ENCODE peak calls at places on chromosomes 2 and 18, in ten cellular contexts. P is heart right ventricle, R is gastrocnemius medialis, Z is cardiac muscle cell, G is neural progenitor cell, M is colonic mucosa, X is OCI-LY7, T is MM.1S, B is esophagus muscularis mucosa, K is thoracic aorta. D is an unnamed sample.
A peak's percentile ranks its signal among the peaks of the same experiment; 100 is the strongest.

GRCh38 chr2:108267117-108267516 is 21.6 kb upstream of the SULT1C2 start:
- DNase-seq in M (peak; percentile 43), B (peak; percentile 37), R (peak; percentile 19), T (no peak), P (no peak), X (no peak), Z (peak; percentile 69), K (no peak), G (no peak), D (no peak)

GRCh38 chr2:109722026-109722425 is 72.1 kb upstream of the RGPD5 start:
- DNase-seq in Z (no peak), M (peak; percentile 22), G (no peak), T (no peak), X (no peak), B (peak; percentile 70), R (no peak), K (no peak), P (peak; percentile 31), D (peak; percentile 22)

GRCh38 chr18:63237911-63238710 is 81.5 kb downstream of the BCL2 start:
- DNase-seq in Z (peak; percentile 95), R (no peak), M (no peak), K (no peak), X (no peak), T (no peak), G (peak; percentile 81), B (peak; percentile 79), P (no peak), D (no peak)

GRCh38 chr2:192030289-192030688 is 164.4 kb downstream of the TMEFF2 start:
- DNase-seq in Z (peak; percentile 63), X (no peak), G (no peak), R (no peak), P (no peak), T (no peak), K (no peak), B (no peak), M (no peak), D (no peak)

GRCh38 chr18:70333316-70333715 is 44.5 kb downstream of the SOCS6 start:
- DNase-seq in B (no peak), T (no peak), Z (no peak), R (no peak), P (no peak), G (no peak), M (no peak), K (no peak), X (no peak), D (no peak)

GRCh38 chr2:22817197-22817596 is 567.8 kb upstream of the KLHL29 start:
- DNase-seq in P (no peak), Z (peak; percentile 50), G (no peak), B (no peak), X (no peak), M (no peak), K (no peak), T (no peak), R (peak; percentile 21), D (no peak)

GRCh38 chr2:36587556-36587955 is 10.4 kb downstream of the FEZ2 start:
- DNase-seq in M (no peak), Z (no peak), P (no peak), G (no peak), T (no peak), B (no peak), K (no peak), X (no peak), R (no peak), D (no peak)

GRCh38 chr18:46677609-46678470 is 20.8 kb upstream of the LOXHD1 start:
- DNase-seq in T (no peak), M (no peak), B (no peak), R (no peak), P (no peak), X (no peak), Z (no peak), K (no peak), G (no peak), D (no peak)

GRCh38 chr2:101859604-101860003 is 132.2 kb upstream of the IL1R2 start:
- DNase-seq in P (no peak), M (no peak), K (no peak), R (no peak), G (no peak), B (no peak), X (no peak), T (no peak), Z (no peak), D (no peak)
- H3K36me3 ChIP-seq in P (no peaks in the 10 kb centered on the region), M (no peaks in the 10 kb centered on the region), K (peaks cover 22% of the 10 kb centered on the region), R (no peaks in the 10 kb centered on the region), G (peaks cover 19% of the 10 kb centered on the region), B (peaks cover 11% of the 10 kb centered on the region), X (peaks cover 88% of the 10 kb centered on the region), T (no peaks in the 10 kb centered on the region), Z (peaks cover 37% of the 10 kb centered on the region), D (no peaks in the 10 kb centered on the region)

DNA sequence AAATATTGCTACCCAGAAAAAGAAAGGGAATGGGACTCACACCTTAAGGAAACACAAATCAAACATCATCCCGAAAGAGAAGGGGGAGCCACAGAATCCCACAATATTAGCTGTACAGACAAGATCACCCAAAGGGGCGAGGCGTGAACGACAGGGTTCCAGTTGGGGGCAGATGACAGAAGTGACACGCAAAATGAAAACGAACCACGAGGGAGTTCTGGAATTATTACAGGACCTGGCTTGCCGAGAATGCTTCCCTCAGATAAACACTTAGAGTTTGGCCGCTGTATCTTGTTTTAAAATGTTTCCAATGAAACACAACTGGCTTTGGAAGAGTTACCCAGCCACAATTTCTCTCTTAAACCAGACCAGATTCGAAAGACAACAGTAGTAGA is 60.4 kb downstream of the C2orf76 start:
- DNase-seq in Z (no peak), T (peak; percentile 29), R (peak; percentile 39), P (no peak), B (no peak), G (no peak), M (no peak), X (no peak), K (no peak), D (no peak)
- H3K4me3 ChIP-seq in Z (no peak overlapping the region), T (peak overlapping the region; percentile 42), R (peak overlapping the region; percentile 35), P (peak overlapping the region; percentile 33), B (no peak overlapping the region), G (no peak overlapping the region), M (no peak overlapping the region), X (no peak overlapping the region), K (no peak overlapping the region), D (no peak overlapping the region)

GRCh38 chr2:216111122-216111521 is 2.0 kb downstream of the XRCC5 start:
- DNase-seq in K (no peak), X (no peak), R (no peak), Z (no peak), G (no peak), M (no peak), P (no peak), T (no peak), B (no peak), D (no peak)

GRCh38 chr2:216108967-216109921 is at the start of gene XRCC5:
- DNase-seq in R (peak; percentile 96), G (peak; percentile 98), M (peak; percentile 96), B (peak; percentile 98), P (peak; percentile 98), Z (peak; percentile 98), X (peak; percentile 98), T (peak; percentile 99), K (peak; percentile 79), D (peak; percentile 93)

GRCh38 chr2:216110620-216111019 is 1.5 kb downstream of the XRCC5 start:
- DNase-seq in P (no peak), R (no peak), B (no peak), K (no peak), G (no peak), Z (no peak), X (no peak), M (no peak), T (no peak), D (no peak)

GRCh38 chr2:216108310-216108966 is 710 bp upstream of the XRCC5 start:
- DNase-seq in P (no peak), X (peak; percentile 16), Z (no peak), B (no peak), T (no peak), R (no peak), K (no peak), G (peak; percentile 35), M (no peak), D (no peak)

DNA sequence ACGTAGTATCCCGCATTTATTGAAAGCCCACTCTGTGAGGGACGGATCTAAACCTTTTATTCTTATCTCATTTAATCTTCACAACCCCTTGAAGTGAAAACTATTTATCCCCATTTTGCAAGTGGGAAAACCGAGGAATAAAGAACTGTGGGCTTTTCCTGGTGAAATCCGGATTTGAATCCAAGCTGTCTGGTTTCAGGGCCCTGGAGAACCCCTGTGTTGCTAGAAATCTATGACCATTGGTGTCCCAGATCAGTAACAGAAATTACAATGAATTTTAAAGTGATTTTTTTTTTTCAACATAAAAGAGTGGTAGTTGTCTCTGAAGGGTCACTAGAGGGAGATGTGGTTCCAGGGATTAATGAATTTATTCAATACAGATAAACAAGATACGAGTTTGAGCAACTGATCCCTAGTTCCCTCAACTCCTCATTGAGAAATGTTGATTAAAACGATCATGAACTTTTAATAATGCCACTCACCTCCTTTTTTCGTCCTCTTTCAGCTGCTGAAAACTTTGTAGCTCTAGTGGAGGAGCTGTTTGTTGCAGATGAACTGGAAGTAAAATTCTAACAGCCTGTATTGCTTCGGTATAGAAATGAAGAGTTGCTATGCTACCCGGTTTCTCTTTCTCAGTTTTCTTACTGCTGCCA is 940 bp downstream of the XRCC5 start:
- DNase-seq in B (no peak), Z (peak; percentile 58), T (peak; percentile 59), R (no peak), X (peak; percentile 56), P (no peak), K (no peak), G (peak; percentile 39), M (no peak), D (no peak)
- TF ChIP-seq CTCF in B (peak; percentile 35), Z (peak; percentile 57), T (peak; percentile 69), R (peak; percentile 23), X (peak; percentile 84), P (peak; percentile 54), K (no peak), G (peak; percentile 60), M (no peak), D (peak; percentile 12)

GRCh38 chr2:201273330-201273983 is 13.1 kb downstream of the CASP8 start:
- DNase-seq in X (no peak), B (peak; percentile 17), Z (no peak), M (no peak), P (no peak), K (no peak), R (no peak), G (no peak), T (peak; percentile 3), D (no peak)

GRCh38 chr2:201275069-201275468 is 14.7 kb downstream of the CASP8 start:
- DNase-seq in Z (no peak), B (peak; percentile 14), X (no peak), M (no peak), P (no peak), R (no peak), T (no peak), G (no peak), K (no peak), D (no peak)

GRCh38 chr2:201276511-201276910 is 16.2 kb downstream of the CASP8 start:
- DNase-seq in R (no peak), K (no peak), G (no peak), X (no peak), M (no peak), P (no peak), Z (no peak), T (no peak), B (peak; percentile 91), D (no peak)

GRCh38 chr2:201279079-201279478 is 18.7 kb downstream of the CASP8 start:
- DNase-seq in R (no peak), K (no peak), B (no peak), G (no peak), Z (no peak), T (peak; percentile 4), P (no peak), M (no peak), X (no peak), D (no peak)

DNA sequence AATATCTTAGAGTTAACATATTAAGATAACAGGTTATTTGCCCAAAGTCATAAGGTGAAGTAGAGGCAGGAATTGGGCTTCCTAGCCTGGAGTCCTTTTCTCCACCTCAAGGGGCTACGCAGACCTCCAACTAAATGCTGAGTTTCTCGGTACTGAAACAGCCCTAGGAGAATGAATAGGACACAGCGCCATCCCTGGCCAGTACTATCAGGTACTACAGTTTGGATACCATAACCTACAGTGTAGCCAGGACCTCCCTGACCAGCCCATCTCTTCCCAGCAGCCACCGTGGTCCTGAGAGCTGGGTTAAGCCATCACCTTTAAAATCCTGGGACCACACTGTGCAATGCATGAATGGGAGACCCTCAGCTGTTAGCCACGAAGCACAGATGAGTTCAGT is 15.7 kb downstream of the CASP8 start:
- DNase-seq in T (no peak), G (peak; percentile 52), R (no peak), Z (no peak), M (no peak), K (no peak), X (no peak), P (no peak), B (no peak), D (no peak)
- H3K36me3 ChIP-seq in T (peaks cover 28% of the 10 kb centered on the region), G (no peaks in the 10 kb centered on the region), R (no peaks in the 10 kb centered on the region), Z (no peaks in the 10 kb centered on the region), M (peaks cover 7% of the 10 kb centered on the region), K (no peaks in the 10 kb centered on the region), X (peaks cover 98% of the 10 kb centered on the region), P (no peaks in the 10 kb centered on the region), B (peaks cover 34% of the 10 kb centered on the region), D (peaks cover 3% of the 10 kb centered on the region)